ENCODE peak calls at places on chromosome 9, in four cellular contexts. One of them, this sample, is unnamed.

GRCh38 chr9:4864698-4865097 is 72.0 kb downstream of the RCL1 start:
- DNase-seq in adrenal gland: no peak
- DNase-seq in brain microvascular endothelial cell: no peak
- DNase-seq in GM06990: no peak
- DNase-seq in this sample: no peak

GRCh38 chr9:98569070-98569469 is 139.7 kb downstream of the GABBR2 start:
- DNase-seq in adrenal gland: peak
- DNase-seq in brain microvascular endothelial cell: no peak
- DNase-seq in GM06990: no peak
- DNase-seq in this sample: no peak

GRCh38 chr9:129252937-129253819 is 75.1 kb upstream of the IER5L start:
- DNase-seq in adrenal gland: no peak
- DNase-seq in brain microvascular endothelial cell: no peak
- DNase-seq in GM06990: no peak
- DNase-seq in this sample: no peak

GRCh38 chr9:111386386-111386785 is 56.4 kb upstream of the OR2K2 start:
- DNase-seq in adrenal gland: no peak
- DNase-seq in brain microvascular endothelial cell: no peak
- DNase-seq in GM06990: no peak
- DNase-seq in this sample: peak

GRCh38 chr9:101235105-101235866 is 149.5 kb downstream of the BAAT start:
- DNase-seq in adrenal gland: no peak
- DNase-seq in brain microvascular endothelial cell: no peak
- DNase-seq in GM06990: no peak
- DNase-seq in this sample: peak

GRCh38 chr9:114889802-114890224 is 40.6 kb downstream of the TNFSF8 start:
- DNase-seq in adrenal gland: no peak
- DNase-seq in brain microvascular endothelial cell: no peak
- DNase-seq in GM06990: no peak
- DNase-seq in this sample: no peak

GRCh38 chr9:122218885-122219855 is 9.6 kb downstream of the LHX6 start:
- DNase-seq in adrenal gland: no peak
- DNase-seq in brain microvascular endothelial cell: no peak
- DNase-seq in GM06990: no peak
- DNase-seq in this sample: no peak

GRCh38 chr9:16341176-16341575 is 529.3 kb downstream of the BNC2 start:
- DNase-seq in adrenal gland: no peak
- DNase-seq in brain microvascular endothelial cell: no peak
- DNase-seq in GM06990: no peak
- DNase-seq in this sample: no peak

GRCh38 chr9:125748511-125749099 is 1.4 kb downstream of the PBX3 start:
- DNase-seq in adrenal gland: no peak
- DNase-seq in brain microvascular endothelial cell: no peak
- DNase-seq in GM06990: peak
- DNase-seq in this sample: no peak

GRCh38 chr9:96008502-96009222 is 133.2 kb downstream of the ERCC6L2 start:
- DNase-seq in adrenal gland: no peak
- DNase-seq in brain microvascular endothelial cell: no peak
- DNase-seq in GM06990: no peak
- DNase-seq in this sample: peak

GRCh38 chr9:98271479-98271878 is 16.0 kb upstream of the TBC1D2 start:
- DNase-seq in adrenal gland: no peak
- DNase-seq in brain microvascular endothelial cell: no peak
- DNase-seq in GM06990: no peak
- DNase-seq in this sample: no peak

GRCh38 chr9:75147638-75148037 is 59.3 kb downstream of the OSTF1 start:
- DNase-seq in adrenal gland: no peak
- DNase-seq in brain microvascular endothelial cell: peak
- DNase-seq in GM06990: no peak
- DNase-seq in this sample: peak

GRCh38 chr9:34048730-34049629 is at the start of gene UBAP2:
- DNase-seq in adrenal gland: peak
- DNase-seq in brain microvascular endothelial cell: peak
- DNase-seq in GM06990: peak
- DNase-seq in this sample: peak
- TF ChIP-seq CTCF in adrenal gland: no peak
- TF ChIP-seq CTCF in brain microvascular endothelial cell: no peak
- TF ChIP-seq CTCF in GM06990: no peak
- TF ChIP-seq CTCF in this sample: no peak

DNA sequence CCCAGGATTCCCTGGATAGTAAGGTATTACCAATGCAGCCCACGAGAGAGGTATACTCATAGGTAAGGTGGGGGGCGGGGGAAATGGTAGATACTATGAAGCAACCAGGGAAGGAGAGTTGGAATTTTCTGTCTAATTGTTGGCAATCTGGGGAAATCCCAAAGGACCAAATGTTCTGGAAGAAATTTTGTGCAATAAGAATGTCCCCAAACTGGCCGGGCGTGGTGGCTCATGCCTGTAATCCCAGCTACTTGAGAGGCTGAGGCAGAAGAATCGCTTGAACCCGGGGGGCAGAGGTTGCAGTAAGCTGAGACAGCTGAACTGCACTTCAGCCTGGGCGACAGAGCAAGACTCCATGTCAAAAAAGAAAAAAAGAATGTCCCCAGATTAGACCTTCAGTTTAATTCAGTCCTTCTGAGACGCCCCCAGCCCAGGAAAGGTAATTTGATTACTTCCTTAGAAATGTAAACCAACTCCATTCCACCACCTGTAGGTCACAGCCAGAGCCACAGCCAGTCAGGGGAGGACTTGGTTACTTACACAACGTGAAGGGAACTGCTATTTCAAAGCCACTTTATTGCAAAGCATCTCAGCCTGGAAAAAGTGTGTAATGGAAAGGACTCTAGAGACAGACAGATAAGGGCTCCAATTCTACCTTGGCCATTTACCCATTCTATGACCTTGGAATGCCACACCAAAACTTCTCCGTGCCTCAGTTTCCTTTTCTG is 50.0 kb upstream of the KLF4 start:
- DNase-seq in adrenal gland: no peak
- DNase-seq in brain microvascular endothelial cell: no peak
- DNase-seq in GM06990: no peak
- DNase-seq in this sample: no peak
- TF ChIP-seq CTCF in adrenal gland: no peak
- TF ChIP-seq CTCF in brain microvascular endothelial cell: no peak
- TF ChIP-seq CTCF in GM06990: no peak
- TF ChIP-seq CTCF in this sample: no peak

GRCh38 chr9:107153336-107153735 is 129.7 kb upstream of the RAD23B start:
- DNase-seq in adrenal gland: no peak
- DNase-seq in brain microvascular endothelial cell: peak
- DNase-seq in GM06990: no peak
- DNase-seq in this sample: no peak

GRCh38 chr9:107154291-107154690 is 128.8 kb upstream of the RAD23B start:
- DNase-seq in adrenal gland: no peak
- DNase-seq in brain microvascular endothelial cell: no peak
- DNase-seq in GM06990: no peak
- DNase-seq in this sample: no peak

GRCh38 chr9:107158321-107158720 is 124.8 kb upstream of the RAD23B start:
- DNase-seq in adrenal gland: no peak
- DNase-seq in brain microvascular endothelial cell: peak
- DNase-seq in GM06990: no peak
- DNase-seq in this sample: peak

GRCh38 chr9:107154766-107155165 is 128.3 kb upstream of the RAD23B start:
- DNase-seq in adrenal gland: no peak
- DNase-seq in brain microvascular endothelial cell: no peak
- DNase-seq in GM06990: no peak
- DNase-seq in this sample: no peak

DNA sequence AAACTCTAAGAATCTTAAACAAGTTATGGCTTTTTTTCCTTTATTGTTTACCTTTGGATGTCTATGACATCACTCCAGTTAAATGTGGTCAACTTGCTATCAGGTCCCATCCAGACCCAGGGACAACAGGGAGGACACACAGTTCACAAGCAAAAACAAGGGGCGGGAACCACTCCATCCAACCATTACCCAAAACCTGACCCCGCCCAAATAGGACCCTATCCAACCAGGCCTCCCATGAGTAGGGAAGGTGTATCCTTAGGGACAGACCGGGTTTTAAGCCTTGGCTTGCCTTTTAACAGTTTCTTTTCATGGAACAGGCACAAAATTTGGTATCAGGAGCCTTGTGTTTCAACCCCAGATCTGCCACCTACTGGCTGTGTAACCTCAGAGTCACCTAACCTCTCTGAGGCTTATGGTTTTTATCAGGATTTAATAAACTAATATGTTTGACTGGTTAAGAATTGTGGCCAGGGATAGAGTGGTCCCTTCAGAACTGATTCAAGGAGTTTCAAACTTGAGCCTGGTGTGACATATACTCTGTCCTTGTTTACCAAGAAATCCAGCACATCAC is 127.7 kb upstream of the RAD23B start:
- DNase-seq in adrenal gland: no peak
- DNase-seq in brain microvascular endothelial cell: no peak
- DNase-seq in GM06990: no peak
- DNase-seq in this sample: no peak
- TF ChIP-seq CTCF in adrenal gland: no peak
- TF ChIP-seq CTCF in brain microvascular endothelial cell: peak
- TF ChIP-seq CTCF in GM06990: peak
- TF ChIP-seq CTCF in this sample: no peak

GRCh38 chr9:105993051-105993854 is 298.9 kb downstream of the TMEM38B start:
- DNase-seq in adrenal gland: no peak
- DNase-seq in brain microvascular endothelial cell: no peak
- DNase-seq in GM06990: no peak
- DNase-seq in this sample: no peak

GRCh38 chr9:105993921-105994715 is 299.8 kb downstream of the TMEM38B start:
- DNase-seq in adrenal gland: no peak
- DNase-seq in brain microvascular endothelial cell: no peak
- DNase-seq in GM06990: no peak
- DNase-seq in this sample: no peak

GRCh38 chr9:105994970-105995369 is 300.6 kb downstream of the TMEM38B start:
- DNase-seq in adrenal gland: no peak
- DNase-seq in brain microvascular endothelial cell: peak
- DNase-seq in GM06990: no peak
- DNase-seq in this sample: no peak
- TF ChIP-seq CTCF in adrenal gland: no peak
- TF ChIP-seq CTCF in brain microvascular endothelial cell: no peak
- TF ChIP-seq CTCF in GM06990: no peak
- TF ChIP-seq CTCF in this sample: no peak

GRCh38 chr9:130972957-130973685 is 34.1 kb upstream of the FIBCD1 start:
- DNase-seq in adrenal gland: no peak
- DNase-seq in brain microvascular endothelial cell: no peak
- DNase-seq in GM06990: no peak
- DNase-seq in this sample: no peak
- TF ChIP-seq CTCF in adrenal gland: no peak
- TF ChIP-seq CTCF in brain microvascular endothelial cell: no peak
- TF ChIP-seq CTCF in GM06990: no peak
- TF ChIP-seq CTCF in this sample: no peak

GRCh38 chr9:120608421-120608820 is 28.5 kb upstream of the CDK5RAP2 start:
- DNase-seq in adrenal gland: no peak
- DNase-seq in brain microvascular endothelial cell: no peak
- DNase-seq in GM06990: no peak
- DNase-seq in this sample: no peak

GRCh38 chr9:120609636-120610035 is 29.7 kb upstream of the CDK5RAP2 start:
- DNase-seq in adrenal gland: no peak
- DNase-seq in brain microvascular endothelial cell: no peak
- DNase-seq in GM06990: no peak
- DNase-seq in this sample: no peak

GRCh38 chr9:120610975-120611689 is 31.2 kb upstream of the CDK5RAP2 start:
- DNase-seq in adrenal gland: no peak
- DNase-seq in brain microvascular endothelial cell: no peak
- DNase-seq in GM06990: no peak
- DNase-seq in this sample: peak

GRCh38 chr9:120611690-120612068 is 31.7 kb upstream of the CDK5RAP2 start:
- DNase-seq in adrenal gland: no peak
- DNase-seq in brain microvascular endothelial cell: no peak
- DNase-seq in GM06990: no peak
- DNase-seq in this sample: no peak

DNA sequence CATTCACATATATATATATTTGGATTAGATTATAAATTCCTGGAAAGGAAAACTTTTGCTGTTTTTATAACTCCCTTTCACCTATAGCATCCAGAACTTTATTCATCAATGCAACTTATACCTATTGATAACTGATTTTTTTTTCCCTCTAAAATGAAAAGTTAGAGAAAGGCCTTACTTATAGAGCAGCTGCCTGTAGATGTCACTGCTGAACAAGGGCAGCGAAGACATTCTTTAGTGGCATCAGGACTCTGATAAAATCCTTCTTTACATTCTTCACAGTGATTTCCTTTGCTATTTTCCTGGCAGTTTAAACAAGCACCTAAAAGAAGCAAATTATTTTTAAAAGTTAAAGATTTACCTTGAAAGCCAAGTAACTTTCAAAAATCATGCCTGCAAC is 32.3 kb upstream of the CDK5RAP2 start:
- DNase-seq in adrenal gland: no peak
- DNase-seq in brain microvascular endothelial cell: no peak
- DNase-seq in GM06990: no peak
- DNase-seq in this sample: no peak
- TF ChIP-seq CTCF in adrenal gland: no peak
- TF ChIP-seq CTCF in brain microvascular endothelial cell: peak
- TF ChIP-seq CTCF in GM06990: peak
- TF ChIP-seq CTCF in this sample: no peak

GRCh38 chr9:133993635-133994253 is 1.6 kb upstream of the VAV2 start:
- DNase-seq in adrenal gland: no peak
- DNase-seq in brain microvascular endothelial cell: no peak
- DNase-seq in GM06990: no peak
- DNase-seq in this sample: no peak

GRCh38 chr9:133991964-133992779 is at the start of gene VAV2:
- DNase-seq in adrenal gland: peak
- DNase-seq in brain microvascular endothelial cell: no peak
- DNase-seq in GM06990: peak
- DNase-seq in this sample: peak

GRCh38 chr9:133991211-133991921 is 758 bp downstream of the VAV2 start:
- DNase-seq in adrenal gland: no peak
- DNase-seq in brain microvascular endothelial cell: no peak
- DNase-seq in GM06990: no peak
- DNase-seq in this sample: no peak

GRCh38 chr9:133994359-133995011 is 2.4 kb upstream of the VAV2 start:
- DNase-seq in adrenal gland: peak
- DNase-seq in brain microvascular endothelial cell: peak
- DNase-seq in GM06990: peak
- DNase-seq in this sample: peak

DNA sequence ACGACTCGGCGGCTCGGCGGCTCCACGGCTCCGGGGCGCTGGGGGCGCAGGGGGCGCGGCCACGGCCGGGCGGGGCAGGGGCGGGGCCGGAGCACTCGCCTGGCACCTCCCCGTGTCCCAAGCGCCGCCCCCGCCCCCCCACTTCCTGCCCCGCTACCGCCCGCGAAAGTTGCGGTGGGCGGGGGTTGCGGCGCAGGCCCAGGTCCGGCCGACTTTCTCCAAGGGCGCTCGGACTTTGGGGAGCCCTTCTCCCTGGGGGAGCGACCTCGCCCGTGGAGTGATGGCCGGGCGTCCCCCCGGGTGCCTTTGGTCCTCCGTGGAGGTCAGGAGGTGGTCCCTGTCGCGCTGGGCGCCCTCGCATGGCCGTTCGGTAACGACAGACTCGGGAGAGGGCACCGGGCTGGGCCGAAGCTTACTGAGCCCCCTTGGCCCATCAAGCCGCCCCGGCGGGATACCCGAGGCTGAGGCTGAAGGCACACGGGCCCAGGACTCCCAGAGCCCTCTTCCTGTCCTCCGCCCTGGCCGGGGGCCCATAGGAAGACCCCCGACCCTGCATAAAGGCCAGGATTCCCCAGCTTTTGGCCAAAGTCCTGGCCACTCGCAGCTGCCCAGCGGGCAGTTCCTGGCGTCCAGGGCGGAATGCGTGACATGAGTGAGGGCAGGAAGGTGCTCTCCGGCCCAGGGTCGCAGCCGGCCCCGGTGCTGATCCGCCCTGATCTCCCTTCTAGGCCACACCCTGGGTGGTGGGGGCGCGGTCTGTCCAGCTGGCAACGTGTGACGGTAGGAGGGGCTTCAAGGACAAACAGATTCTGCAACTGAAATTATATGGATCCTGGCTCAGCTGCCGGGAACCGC is 883 bp upstream of the VAV2 start:
- DNase-seq in adrenal gland: peak
- DNase-seq in brain microvascular endothelial cell: peak
- DNase-seq in GM06990: peak
- DNase-seq in this sample: peak
- TF ChIP-seq CTCF in adrenal gland: peak
- TF ChIP-seq CTCF in brain microvascular endothelial cell: peak
- TF ChIP-seq CTCF in GM06990: peak
- TF ChIP-seq CTCF in this sample: peak

This sample was measured in GM12865.